ENCODE peak calls at places on chromosomes 4 and X, in eight cellular contexts. G is GM18507; B is NCI-H1694; Z is activated CD8-positive, alpha-beta memory T cell treated with anti-CD3 and anti-CD28 coated beads, Interleukin-2, amount 10 ng/mL, durations not matched to agents 7 days and 5 days; R is NCI-H460; F is left cardiac atrium; V is AML-193; L is HFFc6. A is an unnamed sample.

GRCh38 chrX:47807548-47807947 is 29.2 kb upstream of the ZNF81 start:
- DNase-seq in G (no peak), B (no peak), Z (no peak), R (no peak), F (no peak), V (no peak), L (no peak), A (no peak)

GRCh38 chr4:168791376-168791775 is 218.7 kb downstream of the CBR4 start:
- DNase-seq in G (no peak), B (no peak), Z (no peak), R (no peak), F (no peak), V (no peak), L (no peak), A (no peak)

GRCh38 chr4:10069065-10069626 is 47.5 kb downstream of the WDR1 start:
- DNase-seq in G (no peak), B (no peak), Z (no peak), R (no peak), F (no peak), V (no peak), L (no peak), A (no peak)

GRCh38 chrX:69424161-69424560 is 80.0 kb upstream of the NALF2 start:
- DNase-seq in G (no peak), B (peak; percentile 7), Z (no peak), R (peak; percentile 5), F (no peak), V (no peak), L (no peak), A (no peak)

GRCh38 chr4:176920694-176921093 is 128.0 kb upstream of the VEGFC start:
- DNase-seq in G (no peak), B (no peak), Z (no peak), R (no peak), F (no peak), V (no peak), L (peak; percentile 73), A (no peak)

GRCh38 chrX:23742174-23742692 is 843 bp downstream of the ACOT9 start:
- DNase-seq in G (no peak), B (peak; percentile 17), Z (no peak), R (peak; percentile 33), F (peak; percentile 34), V (peak; percentile 2), L (peak; percentile 71), A (peak; percentile 37)

GRCh38 chr4:38489924-38490639 is 173.9 kb upstream of the KLF3 start:
- DNase-seq in G (no peak), B (no peak), Z (no peak), R (no peak), F (peak; percentile 49), V (no peak), L (peak; percentile 3), A (no peak)

GRCh38 chr4:5793514-5793913 is 82.5 kb downstream of the EVC start:
- DNase-seq in G (no peak), B (no peak), Z (no peak), R (no peak), F (no peak), V (no peak), L (no peak), A (no peak)

GRCh38 chrX:123607806-123608205 is 125.0 kb downstream of the THOC2 start:
- DNase-seq in G (no peak), B (no peak), Z (no peak), R (no peak), F (no peak), V (no peak), L (no peak), A (no peak)

GRCh38 chrX:133290076-133290475 is 71.9 kb upstream of the TFDP3 start:
- DNase-seq in G (no peak), B (no peak), Z (no peak), R (no peak), F (no peak), V (no peak), L (no peak), A (no peak)

GRCh38 chr4:184167576-184167975 is 50.1 kb downstream of the ENPP6 start:
- DNase-seq in G (no peak), B (no peak), Z (no peak), R (no peak), F (no peak), V (no peak), L (no peak), A (no peak)

GRCh38 chrX:7109838-7110793 is 37.4 kb upstream of the STS start:
- DNase-seq in G (no peak), B (no peak), Z (no peak), R (no peak), F (no peak), V (no peak), L (no peak), A (no peak)

GRCh38 chrX:83845397-83845796 is 15.5 kb upstream of the CYLC1 start:
- DNase-seq in G (no peak), B (peak; percentile 29), Z (peak; percentile 34), R (peak; percentile 21), F (no peak), V (peak; percentile 30), L (no peak), A (no peak)

GRCh38 chr4:141885112-141885511 is 248.7 kb downstream of the IL15 start:
- DNase-seq in G (no peak), B (no peak), Z (no peak), R (no peak), F (no peak), V (no peak), L (no peak), A (no peak)

GRCh38 chrX:75086731-75087195 is 69.3 kb downstream of the ABCB7 start:
- DNase-seq in G (no peak), B (no peak), Z (no peak), R (no peak), F (no peak), V (no peak), L (no peak), A (no peak)

GRCh38 chr4:142883433-142883832 is 37.3 kb upstream of the INPP4B start:
- DNase-seq in G (no peak), B (no peak), Z (no peak), R (no peak), F (no peak), V (no peak), L (no peak), A (no peak)

GRCh38 chrX:110167952-110168451 is 149.9 kb downstream of the AMMECR1 start:
- DNase-seq in G (no peak), B (no peak), Z (peak; percentile 51), R (peak; percentile 16), F (no peak), V (no peak), L (peak; percentile 41), A (no peak)

GRCh38 chr4:6910340-6910959 is 824 bp downstream of the TBC1D14 start:
- DNase-seq in G (no peak), B (no peak), Z (no peak), R (no peak), F (no peak), V (no peak), L (no peak), A (no peak)

GRCh38 chr4:99815597-99816011 is 1.0 kb upstream of the DAPP1 start:
- DNase-seq in G (no peak), B (no peak), Z (no peak), R (no peak), F (no peak), V (peak; percentile 3), L (peak; percentile 4), A (no peak)

GRCh38 chr4:76624271-76624681 is 189.2 kb downstream of the SHROOM3 start:
- DNase-seq in G (no peak), B (no peak), Z (no peak), R (no peak), F (no peak), V (no peak), L (peak; percentile 96), A (no peak)

GRCh38 chr4:100008048-100008447 is 58.0 kb upstream of the H2AZ1 start:
- DNase-seq in G (no peak), B (no peak), Z (no peak), R (no peak), F (no peak), V (no peak), L (peak; percentile 89), A (no peak)

GRCh38 chrX:19585370-19586082 is 70.2 kb upstream of the MAP3K15 start:
- DNase-seq in G (no peak), B (no peak), Z (no peak), R (no peak), F (no peak), V (no peak), L (no peak), A (no peak)

GRCh38 chrX:42615161-42615563 is 162.8 kb downstream of the PPP1R2C start:
- DNase-seq in G (no peak), B (no peak), Z (peak; percentile 39), R (no peak), F (no peak), V (peak; percentile 0), L (no peak), A (no peak)

GRCh38 chr4:166527500-166527899 is 654.5 kb downstream of the TLL1 start:
- DNase-seq in G (no peak), B (no peak), Z (no peak), R (no peak), F (no peak), V (no peak), L (peak; percentile 36), A (no peak)

GRCh38 chrX:103607385-103608304 is at the start of gene TCEAL3:
- DNase-seq in G (no peak), B (peak; percentile 36), Z (peak; percentile 39), R (no peak), F (peak; percentile 69), V (no peak), L (no peak), A (no peak)

GRCh38 chr4:54065282-54066087 is 1.1 kb upstream of the CHIC2 start:
- DNase-seq in G (no peak), B (no peak), Z (no peak), R (no peak), F (no peak), V (no peak), L (peak; percentile 45), A (no peak)

GRCh38 chr4:59243038-59243437 is 1957.1 kb upstream of the ADGRL3 start:
- DNase-seq in G (no peak), B (no peak), Z (no peak), R (no peak), F (no peak), V (no peak), L (no peak), A (no peak)

GRCh38 chr4:187060551-187060950 is 336.9 kb upstream of the FAT1 start:
- DNase-seq in G (no peak), B (no peak), Z (no peak), R (no peak), F (no peak), V (no peak), L (no peak), A (no peak)

GRCh38 chr4:73740353-73740778 is at the start of gene CXCL8:
- DNase-seq in G (no peak), B (no peak), Z (no peak), R (peak; percentile 97), F (peak; percentile 68), V (peak; percentile 95), L (peak; percentile 78), A (peak; percentile 65)

GRCh38 chrX:134171661-134172587 is 65.1 kb upstream of the CCDC160 start:
- DNase-seq in G (no peak), B (no peak), Z (peak; percentile 55), R (no peak), F (peak; percentile 39), V (peak; percentile 18), L (no peak), A (no peak)

GRCh38 chr4:110614981-110615365 is 7.9 kb downstream of the PITX2 start:
- DNase-seq in G (no peak), B (no peak), Z (no peak), R (no peak), F (no peak), V (no peak), L (no peak), A (no peak)

GRCh38 chrX:1767026-1767425 is 152.2 kb downstream of the ASMT start:
- DNase-seq in G (no peak), B (no peak), Z (no peak), R (no peak), F (no peak), V (no peak), L (no peak), A (no peak)

GRCh38 chrX:2910109-2910508 is 19.0 kb downstream of the ARSD start:
- DNase-seq in G (no peak), B (no peak), Z (no peak), R (no peak), F (no peak), V (no peak), L (no peak), A (no peak)

GRCh38 chrX:111365770-111366325 is 46.1 kb downstream of the DCX start:
- DNase-seq in G (no peak), B (no peak), Z (no peak), R (no peak), F (no peak), V (no peak), L (no peak), A (no peak)